ENCODE peak calls at places on chromosomes 13 and 19, in nine cellular contexts. One of them, this sample, is unnamed.

GRCh38 chr19:3361384-3362216 is 4.8 kb upstream of the NFIC start:
- DNase-seq in activated T-helper 1 cell treated with anti-CD3 and anti-CD28 coated beads, Interleukin-12 subunit alpha, Interleukin-12 subunit beta, Interleukin-2, Interleukin-4 antibody, amounts not matched to agents 30 ng/mL and 10 ng/mL and 1 ng/mL, durations not matched to agents 14 hours and 24 hours and 36 hours: no peak
- DNase-seq in brain microvascular endothelial cell: no peak
- DNase-seq in fibroblast of lung: no peak
- DNase-seq in stimulated activated CD4-positive, alpha-beta T cell treated with anti-CD3 and anti-CD28 coated beads, Interleukin-2, amount 100 ng/mL, for 24 hours: no peak
- DNase-seq in T-helper 17 cell: no peak
- DNase-seq in Kasumi-1: no peak
- DNase-seq in astrocyte of the spinal cord: no peak
- DNase-seq in activated naive CD4-positive, alpha-beta T cell: no peak
- DNase-seq in this sample: no peak

GRCh38 chr19:37877147-37877546 is 29.2 kb downstream of the WDR87 start:
- DNase-seq in activated T-helper 1 cell treated with anti-CD3 and anti-CD28 coated beads, Interleukin-12 subunit alpha, Interleukin-12 subunit beta, Interleukin-2, Interleukin-4 antibody, amounts not matched to agents 30 ng/mL and 10 ng/mL and 1 ng/mL, durations not matched to agents 14 hours and 24 hours and 36 hours: no peak
- DNase-seq in brain microvascular endothelial cell: no peak
- DNase-seq in fibroblast of lung: no peak
- DNase-seq in stimulated activated CD4-positive, alpha-beta T cell treated with anti-CD3 and anti-CD28 coated beads, Interleukin-2, amount 100 ng/mL, for 24 hours: no peak
- DNase-seq in T-helper 17 cell: no peak
- DNase-seq in Kasumi-1: no peak
- DNase-seq in astrocyte of the spinal cord: no peak
- DNase-seq in activated naive CD4-positive, alpha-beta T cell: no peak
- DNase-seq in this sample: no peak

GRCh38 chr13:100848304-100848703 is 173.7 kb upstream of the TMTC4 start:
- DNase-seq in activated T-helper 1 cell treated with anti-CD3 and anti-CD28 coated beads, Interleukin-12 subunit alpha, Interleukin-12 subunit beta, Interleukin-2, Interleukin-4 antibody, amounts not matched to agents 30 ng/mL and 10 ng/mL and 1 ng/mL, durations not matched to agents 14 hours and 24 hours and 36 hours: no peak
- DNase-seq in brain microvascular endothelial cell: no peak
- DNase-seq in fibroblast of lung: no peak
- DNase-seq in stimulated activated CD4-positive, alpha-beta T cell treated with anti-CD3 and anti-CD28 coated beads, Interleukin-2, amount 100 ng/mL, for 24 hours: no peak
- DNase-seq in T-helper 17 cell: no peak
- DNase-seq in Kasumi-1: no peak
- DNase-seq in astrocyte of the spinal cord: no peak
- DNase-seq in activated naive CD4-positive, alpha-beta T cell: no peak
- DNase-seq in this sample: no peak

GRCh38 chr19:4913996-4914735 is 4.9 kb downstream of the UHRF1 start:
- DNase-seq in activated T-helper 1 cell treated with anti-CD3 and anti-CD28 coated beads, Interleukin-12 subunit alpha, Interleukin-12 subunit beta, Interleukin-2, Interleukin-4 antibody, amounts not matched to agents 30 ng/mL and 10 ng/mL and 1 ng/mL, durations not matched to agents 14 hours and 24 hours and 36 hours: no peak
- DNase-seq in brain microvascular endothelial cell: no peak
- DNase-seq in fibroblast of lung: peak
- DNase-seq in stimulated activated CD4-positive, alpha-beta T cell treated with anti-CD3 and anti-CD28 coated beads, Interleukin-2, amount 100 ng/mL, for 24 hours: peak
- DNase-seq in T-helper 17 cell: no peak
- DNase-seq in Kasumi-1: no peak
- DNase-seq in astrocyte of the spinal cord: no peak
- DNase-seq in activated naive CD4-positive, alpha-beta T cell: no peak
- DNase-seq in this sample: no peak

GRCh38 chr13:21137696-21138095 is 38.7 kb downstream of the SKA3 start:
- DNase-seq in activated T-helper 1 cell treated with anti-CD3 and anti-CD28 coated beads, Interleukin-12 subunit alpha, Interleukin-12 subunit beta, Interleukin-2, Interleukin-4 antibody, amounts not matched to agents 30 ng/mL and 10 ng/mL and 1 ng/mL, durations not matched to agents 14 hours and 24 hours and 36 hours: no peak
- DNase-seq in brain microvascular endothelial cell: peak
- DNase-seq in fibroblast of lung: peak
- DNase-seq in stimulated activated CD4-positive, alpha-beta T cell treated with anti-CD3 and anti-CD28 coated beads, Interleukin-2, amount 100 ng/mL, for 24 hours: no peak
- DNase-seq in T-helper 17 cell: no peak
- DNase-seq in Kasumi-1: no peak
- DNase-seq in astrocyte of the spinal cord: peak
- DNase-seq in activated naive CD4-positive, alpha-beta T cell: no peak
- DNase-seq in this sample: no peak

GRCh38 chr19:38277969-38278680 is 13.8 kb downstream of the SPINT2 start:
- DNase-seq in activated T-helper 1 cell treated with anti-CD3 and anti-CD28 coated beads, Interleukin-12 subunit alpha, Interleukin-12 subunit beta, Interleukin-2, Interleukin-4 antibody, amounts not matched to agents 30 ng/mL and 10 ng/mL and 1 ng/mL, durations not matched to agents 14 hours and 24 hours and 36 hours: no peak
- DNase-seq in brain microvascular endothelial cell: no peak
- DNase-seq in fibroblast of lung: peak
- DNase-seq in stimulated activated CD4-positive, alpha-beta T cell treated with anti-CD3 and anti-CD28 coated beads, Interleukin-2, amount 100 ng/mL, for 24 hours: no peak
- DNase-seq in T-helper 17 cell: no peak
- DNase-seq in Kasumi-1: no peak
- DNase-seq in astrocyte of the spinal cord: no peak
- DNase-seq in activated naive CD4-positive, alpha-beta T cell: no peak
- DNase-seq in this sample: no peak

GRCh38 chr19:29878973-29879654 is 62.9 kb upstream of the URI1 start:
- DNase-seq in activated T-helper 1 cell treated with anti-CD3 and anti-CD28 coated beads, Interleukin-12 subunit alpha, Interleukin-12 subunit beta, Interleukin-2, Interleukin-4 antibody, amounts not matched to agents 30 ng/mL and 10 ng/mL and 1 ng/mL, durations not matched to agents 14 hours and 24 hours and 36 hours: no peak
- DNase-seq in brain microvascular endothelial cell: peak
- DNase-seq in fibroblast of lung: peak
- DNase-seq in stimulated activated CD4-positive, alpha-beta T cell treated with anti-CD3 and anti-CD28 coated beads, Interleukin-2, amount 100 ng/mL, for 24 hours: no peak
- DNase-seq in T-helper 17 cell: no peak
- DNase-seq in Kasumi-1: no peak
- DNase-seq in astrocyte of the spinal cord: no peak
- DNase-seq in activated naive CD4-positive, alpha-beta T cell: no peak
- DNase-seq in this sample: peak

GRCh38 chr19:48629599-48630288 is 7.4 kb downstream of the DBP start:
- DNase-seq in activated T-helper 1 cell treated with anti-CD3 and anti-CD28 coated beads, Interleukin-12 subunit alpha, Interleukin-12 subunit beta, Interleukin-2, Interleukin-4 antibody, amounts not matched to agents 30 ng/mL and 10 ng/mL and 1 ng/mL, durations not matched to agents 14 hours and 24 hours and 36 hours: no peak
- DNase-seq in brain microvascular endothelial cell: peak
- DNase-seq in fibroblast of lung: peak
- DNase-seq in stimulated activated CD4-positive, alpha-beta T cell treated with anti-CD3 and anti-CD28 coated beads, Interleukin-2, amount 100 ng/mL, for 24 hours: no peak
- DNase-seq in T-helper 17 cell: no peak
- DNase-seq in Kasumi-1: no peak
- DNase-seq in astrocyte of the spinal cord: no peak
- DNase-seq in activated naive CD4-positive, alpha-beta T cell: no peak
- DNase-seq in this sample: no peak

GRCh38 chr19:47663911-47664771 is 49.1 kb upstream of the EHD2 start:
- DNase-seq in activated T-helper 1 cell treated with anti-CD3 and anti-CD28 coated beads, Interleukin-12 subunit alpha, Interleukin-12 subunit beta, Interleukin-2, Interleukin-4 antibody, amounts not matched to agents 30 ng/mL and 10 ng/mL and 1 ng/mL, durations not matched to agents 14 hours and 24 hours and 36 hours: no peak
- DNase-seq in brain microvascular endothelial cell: peak
- DNase-seq in fibroblast of lung: peak
- DNase-seq in stimulated activated CD4-positive, alpha-beta T cell treated with anti-CD3 and anti-CD28 coated beads, Interleukin-2, amount 100 ng/mL, for 24 hours: no peak
- DNase-seq in T-helper 17 cell: no peak
- DNase-seq in Kasumi-1: peak
- DNase-seq in astrocyte of the spinal cord: peak
- DNase-seq in activated naive CD4-positive, alpha-beta T cell: no peak
- DNase-seq in this sample: peak

GRCh38 chr19:6521718-6522646 is 8.8 kb upstream of the TNFSF9 start:
- DNase-seq in activated T-helper 1 cell treated with anti-CD3 and anti-CD28 coated beads, Interleukin-12 subunit alpha, Interleukin-12 subunit beta, Interleukin-2, Interleukin-4 antibody, amounts not matched to agents 30 ng/mL and 10 ng/mL and 1 ng/mL, durations not matched to agents 14 hours and 24 hours and 36 hours: no peak
- DNase-seq in brain microvascular endothelial cell: peak
- DNase-seq in fibroblast of lung: peak
- DNase-seq in stimulated activated CD4-positive, alpha-beta T cell treated with anti-CD3 and anti-CD28 coated beads, Interleukin-2, amount 100 ng/mL, for 24 hours: peak
- DNase-seq in T-helper 17 cell: no peak
- DNase-seq in Kasumi-1: no peak
- DNase-seq in astrocyte of the spinal cord: no peak
- DNase-seq in activated naive CD4-positive, alpha-beta T cell: no peak
- DNase-seq in this sample: no peak

GRCh38 chr19:10010247-10010691 is at the start of gene COL5A3:
- DNase-seq in activated T-helper 1 cell treated with anti-CD3 and anti-CD28 coated beads, Interleukin-12 subunit alpha, Interleukin-12 subunit beta, Interleukin-2, Interleukin-4 antibody, amounts not matched to agents 30 ng/mL and 10 ng/mL and 1 ng/mL, durations not matched to agents 14 hours and 24 hours and 36 hours: no peak
- DNase-seq in brain microvascular endothelial cell: no peak
- DNase-seq in fibroblast of lung: no peak
- DNase-seq in stimulated activated CD4-positive, alpha-beta T cell treated with anti-CD3 and anti-CD28 coated beads, Interleukin-2, amount 100 ng/mL, for 24 hours: no peak
- DNase-seq in T-helper 17 cell: no peak
- DNase-seq in Kasumi-1: no peak
- DNase-seq in astrocyte of the spinal cord: no peak
- DNase-seq in activated naive CD4-positive, alpha-beta T cell: no peak
- DNase-seq in this sample: peak

GRCh38 chr19:49861127-49861526 is 6.2 kb downstream of the PNKP start:
- DNase-seq in activated T-helper 1 cell treated with anti-CD3 and anti-CD28 coated beads, Interleukin-12 subunit alpha, Interleukin-12 subunit beta, Interleukin-2, Interleukin-4 antibody, amounts not matched to agents 30 ng/mL and 10 ng/mL and 1 ng/mL, durations not matched to agents 14 hours and 24 hours and 36 hours: no peak
- DNase-seq in brain microvascular endothelial cell: no peak
- DNase-seq in fibroblast of lung: no peak
- DNase-seq in stimulated activated CD4-positive, alpha-beta T cell treated with anti-CD3 and anti-CD28 coated beads, Interleukin-2, amount 100 ng/mL, for 24 hours: no peak
- DNase-seq in T-helper 17 cell: no peak
- DNase-seq in Kasumi-1: no peak
- DNase-seq in astrocyte of the spinal cord: no peak
- DNase-seq in activated naive CD4-positive, alpha-beta T cell: no peak
- DNase-seq in this sample: peak

GRCh38 chr13:21800847-21801616 is 130.2 kb downstream of the FGF9 start:
- DNase-seq in activated T-helper 1 cell treated with anti-CD3 and anti-CD28 coated beads, Interleukin-12 subunit alpha, Interleukin-12 subunit beta, Interleukin-2, Interleukin-4 antibody, amounts not matched to agents 30 ng/mL and 10 ng/mL and 1 ng/mL, durations not matched to agents 14 hours and 24 hours and 36 hours: no peak
- DNase-seq in brain microvascular endothelial cell: no peak
- DNase-seq in fibroblast of lung: no peak
- DNase-seq in stimulated activated CD4-positive, alpha-beta T cell treated with anti-CD3 and anti-CD28 coated beads, Interleukin-2, amount 100 ng/mL, for 24 hours: no peak
- DNase-seq in T-helper 17 cell: no peak
- DNase-seq in Kasumi-1: no peak
- DNase-seq in astrocyte of the spinal cord: no peak
- DNase-seq in activated naive CD4-positive, alpha-beta T cell: no peak
- DNase-seq in this sample: no peak

GRCh38 chr13:73061478-73062275 is 2.9 kb downstream of the KLF5 start:
- DNase-seq in activated T-helper 1 cell treated with anti-CD3 and anti-CD28 coated beads, Interleukin-12 subunit alpha, Interleukin-12 subunit beta, Interleukin-2, Interleukin-4 antibody, amounts not matched to agents 30 ng/mL and 10 ng/mL and 1 ng/mL, durations not matched to agents 14 hours and 24 hours and 36 hours: no peak
- DNase-seq in brain microvascular endothelial cell: no peak
- DNase-seq in fibroblast of lung: no peak
- DNase-seq in stimulated activated CD4-positive, alpha-beta T cell treated with anti-CD3 and anti-CD28 coated beads, Interleukin-2, amount 100 ng/mL, for 24 hours: no peak
- DNase-seq in T-helper 17 cell: no peak
- DNase-seq in Kasumi-1: no peak
- DNase-seq in astrocyte of the spinal cord: no peak
- DNase-seq in activated naive CD4-positive, alpha-beta T cell: no peak
- DNase-seq in this sample: no peak

GRCh38 chr19:12782174-12782423 is 6.7 kb upstream of the HOOK2 start:
- DNase-seq in activated T-helper 1 cell treated with anti-CD3 and anti-CD28 coated beads, Interleukin-12 subunit alpha, Interleukin-12 subunit beta, Interleukin-2, Interleukin-4 antibody, amounts not matched to agents 30 ng/mL and 10 ng/mL and 1 ng/mL, durations not matched to agents 14 hours and 24 hours and 36 hours: no peak
- DNase-seq in brain microvascular endothelial cell: no peak
- DNase-seq in fibroblast of lung: no peak
- DNase-seq in stimulated activated CD4-positive, alpha-beta T cell treated with anti-CD3 and anti-CD28 coated beads, Interleukin-2, amount 100 ng/mL, for 24 hours: no peak
- DNase-seq in T-helper 17 cell: no peak
- DNase-seq in Kasumi-1: no peak
- DNase-seq in astrocyte of the spinal cord: no peak
- DNase-seq in activated naive CD4-positive, alpha-beta T cell: no peak
- DNase-seq in this sample: no peak

GRCh38 chr13:88623150-88623549 is 952.0 kb downstream of the SLITRK5 start:
- DNase-seq in activated T-helper 1 cell treated with anti-CD3 and anti-CD28 coated beads, Interleukin-12 subunit alpha, Interleukin-12 subunit beta, Interleukin-2, Interleukin-4 antibody, amounts not matched to agents 30 ng/mL and 10 ng/mL and 1 ng/mL, durations not matched to agents 14 hours and 24 hours and 36 hours: no peak
- DNase-seq in brain microvascular endothelial cell: no peak
- DNase-seq in fibroblast of lung: no peak
- DNase-seq in stimulated activated CD4-positive, alpha-beta T cell treated with anti-CD3 and anti-CD28 coated beads, Interleukin-2, amount 100 ng/mL, for 24 hours: no peak
- DNase-seq in T-helper 17 cell: no peak
- DNase-seq in Kasumi-1: peak
- DNase-seq in astrocyte of the spinal cord: no peak
- DNase-seq in activated naive CD4-positive, alpha-beta T cell: no peak
- DNase-seq in this sample: no peak

GRCh38 chr19:41499899-41500298 is 56.9 kb downstream of the ERICH4 start:
- DNase-seq in activated T-helper 1 cell treated with anti-CD3 and anti-CD28 coated beads, Interleukin-12 subunit alpha, Interleukin-12 subunit beta, Interleukin-2, Interleukin-4 antibody, amounts not matched to agents 30 ng/mL and 10 ng/mL and 1 ng/mL, durations not matched to agents 14 hours and 24 hours and 36 hours: no peak
- DNase-seq in brain microvascular endothelial cell: no peak
- DNase-seq in fibroblast of lung: no peak
- DNase-seq in stimulated activated CD4-positive, alpha-beta T cell treated with anti-CD3 and anti-CD28 coated beads, Interleukin-2, amount 100 ng/mL, for 24 hours: no peak
- DNase-seq in T-helper 17 cell: no peak
- DNase-seq in Kasumi-1: no peak
- DNase-seq in astrocyte of the spinal cord: no peak
- DNase-seq in activated naive CD4-positive, alpha-beta T cell: no peak
- DNase-seq in this sample: no peak

GRCh38 chr13:110774051-110774450 is 60.6 kb downstream of the ING1 start:
- DNase-seq in activated T-helper 1 cell treated with anti-CD3 and anti-CD28 coated beads, Interleukin-12 subunit alpha, Interleukin-12 subunit beta, Interleukin-2, Interleukin-4 antibody, amounts not matched to agents 30 ng/mL and 10 ng/mL and 1 ng/mL, durations not matched to agents 14 hours and 24 hours and 36 hours: no peak
- DNase-seq in brain microvascular endothelial cell: no peak
- DNase-seq in fibroblast of lung: no peak
- DNase-seq in stimulated activated CD4-positive, alpha-beta T cell treated with anti-CD3 and anti-CD28 coated beads, Interleukin-2, amount 100 ng/mL, for 24 hours: no peak
- DNase-seq in T-helper 17 cell: no peak
- DNase-seq in Kasumi-1: no peak
- DNase-seq in astrocyte of the spinal cord: no peak
- DNase-seq in activated naive CD4-positive, alpha-beta T cell: no peak
- DNase-seq in this sample: no peak

GRCh38 chr13:51257187-51257586 is 35.0 kb downstream of the FAM124A start:
- DNase-seq in activated T-helper 1 cell treated with anti-CD3 and anti-CD28 coated beads, Interleukin-12 subunit alpha, Interleukin-12 subunit beta, Interleukin-2, Interleukin-4 antibody, amounts not matched to agents 30 ng/mL and 10 ng/mL and 1 ng/mL, durations not matched to agents 14 hours and 24 hours and 36 hours: no peak
- DNase-seq in brain microvascular endothelial cell: no peak
- DNase-seq in fibroblast of lung: no peak
- DNase-seq in stimulated activated CD4-positive, alpha-beta T cell treated with anti-CD3 and anti-CD28 coated beads, Interleukin-2, amount 100 ng/mL, for 24 hours: no peak
- DNase-seq in T-helper 17 cell: no peak
- DNase-seq in Kasumi-1: no peak
- DNase-seq in astrocyte of the spinal cord: no peak
- DNase-seq in activated naive CD4-positive, alpha-beta T cell: no peak
- DNase-seq in this sample: no peak

GRCh38 chr13:28173793-28174192 is 35.4 kb downstream of the PAN3 start:
- DNase-seq in activated T-helper 1 cell treated with anti-CD3 and anti-CD28 coated beads, Interleukin-12 subunit alpha, Interleukin-12 subunit beta, Interleukin-2, Interleukin-4 antibody, amounts not matched to agents 30 ng/mL and 10 ng/mL and 1 ng/mL, durations not matched to agents 14 hours and 24 hours and 36 hours: no peak
- DNase-seq in brain microvascular endothelial cell: no peak
- DNase-seq in fibroblast of lung: no peak
- DNase-seq in stimulated activated CD4-positive, alpha-beta T cell treated with anti-CD3 and anti-CD28 coated beads, Interleukin-2, amount 100 ng/mL, for 24 hours: no peak
- DNase-seq in T-helper 17 cell: no peak
- DNase-seq in Kasumi-1: no peak
- DNase-seq in astrocyte of the spinal cord: no peak
- DNase-seq in activated naive CD4-positive, alpha-beta T cell: no peak
- DNase-seq in this sample: no peak

GRCh38 chr13:99911965-99912566 is 59.5 kb downstream of the ZIC5 start:
- DNase-seq in activated T-helper 1 cell treated with anti-CD3 and anti-CD28 coated beads, Interleukin-12 subunit alpha, Interleukin-12 subunit beta, Interleukin-2, Interleukin-4 antibody, amounts not matched to agents 30 ng/mL and 10 ng/mL and 1 ng/mL, durations not matched to agents 14 hours and 24 hours and 36 hours: no peak
- DNase-seq in brain microvascular endothelial cell: no peak
- DNase-seq in fibroblast of lung: no peak
- DNase-seq in stimulated activated CD4-positive, alpha-beta T cell treated with anti-CD3 and anti-CD28 coated beads, Interleukin-2, amount 100 ng/mL, for 24 hours: no peak
- DNase-seq in T-helper 17 cell: no peak
- DNase-seq in Kasumi-1: no peak
- DNase-seq in astrocyte of the spinal cord: no peak
- DNase-seq in activated naive CD4-positive, alpha-beta T cell: no peak
- DNase-seq in this sample: no peak

GRCh38 chr19:45641274-45642105 is 2.3 kb upstream of the EML2 start:
- DNase-seq in activated T-helper 1 cell treated with anti-CD3 and anti-CD28 coated beads, Interleukin-12 subunit alpha, Interleukin-12 subunit beta, Interleukin-2, Interleukin-4 antibody, amounts not matched to agents 30 ng/mL and 10 ng/mL and 1 ng/mL, durations not matched to agents 14 hours and 24 hours and 36 hours: peak
- DNase-seq in brain microvascular endothelial cell: peak
- DNase-seq in fibroblast of lung: peak
- DNase-seq in stimulated activated CD4-positive, alpha-beta T cell treated with anti-CD3 and anti-CD28 coated beads, Interleukin-2, amount 100 ng/mL, for 24 hours: peak
- DNase-seq in T-helper 17 cell: peak
- DNase-seq in Kasumi-1: peak
- DNase-seq in astrocyte of the spinal cord: peak
- DNase-seq in activated naive CD4-positive, alpha-beta T cell: no peak
- DNase-seq in this sample: peak

GRCh38 chr13:23686948-23687347 is 116.7 kb downstream of the TNFRSF19 start:
- DNase-seq in activated T-helper 1 cell treated with anti-CD3 and anti-CD28 coated beads, Interleukin-12 subunit alpha, Interleukin-12 subunit beta, Interleukin-2, Interleukin-4 antibody, amounts not matched to agents 30 ng/mL and 10 ng/mL and 1 ng/mL, durations not matched to agents 14 hours and 24 hours and 36 hours: no peak
- DNase-seq in brain microvascular endothelial cell: no peak
- DNase-seq in fibroblast of lung: no peak
- DNase-seq in stimulated activated CD4-positive, alpha-beta T cell treated with anti-CD3 and anti-CD28 coated beads, Interleukin-2, amount 100 ng/mL, for 24 hours: no peak
- DNase-seq in T-helper 17 cell: no peak
- DNase-seq in Kasumi-1: no peak
- DNase-seq in astrocyte of the spinal cord: no peak
- DNase-seq in activated naive CD4-positive, alpha-beta T cell: no peak
- DNase-seq in this sample: no peak

GRCh38 chr13:110301606-110302131 is 5.3 kb downstream of the COL4A1 start:
- DNase-seq in activated T-helper 1 cell treated with anti-CD3 and anti-CD28 coated beads, Interleukin-12 subunit alpha, Interleukin-12 subunit beta, Interleukin-2, Interleukin-4 antibody, amounts not matched to agents 30 ng/mL and 10 ng/mL and 1 ng/mL, durations not matched to agents 14 hours and 24 hours and 36 hours: no peak
- DNase-seq in brain microvascular endothelial cell: peak
- DNase-seq in fibroblast of lung: peak
- DNase-seq in stimulated activated CD4-positive, alpha-beta T cell treated with anti-CD3 and anti-CD28 coated beads, Interleukin-2, amount 100 ng/mL, for 24 hours: no peak
- DNase-seq in T-helper 17 cell: no peak
- DNase-seq in Kasumi-1: no peak
- DNase-seq in astrocyte of the spinal cord: peak
- DNase-seq in activated naive CD4-positive, alpha-beta T cell: no peak
- DNase-seq in this sample: no peak

GRCh38 chr19:34276614-34277013 is 22.3 kb downstream of the GARRE1 start:
- DNase-seq in activated T-helper 1 cell treated with anti-CD3 and anti-CD28 coated beads, Interleukin-12 subunit alpha, Interleukin-12 subunit beta, Interleukin-2, Interleukin-4 antibody, amounts not matched to agents 30 ng/mL and 10 ng/mL and 1 ng/mL, durations not matched to agents 14 hours and 24 hours and 36 hours: no peak
- DNase-seq in brain microvascular endothelial cell: no peak
- DNase-seq in fibroblast of lung: no peak
- DNase-seq in stimulated activated CD4-positive, alpha-beta T cell treated with anti-CD3 and anti-CD28 coated beads, Interleukin-2, amount 100 ng/mL, for 24 hours: no peak
- DNase-seq in T-helper 17 cell: no peak
- DNase-seq in Kasumi-1: no peak
- DNase-seq in astrocyte of the spinal cord: no peak
- DNase-seq in activated naive CD4-positive, alpha-beta T cell: no peak
- DNase-seq in this sample: no peak

GRCh38 chr19:31166206-31166605 is 183.0 kb downstream of the TSHZ3 start:
- DNase-seq in activated T-helper 1 cell treated with anti-CD3 and anti-CD28 coated beads, Interleukin-12 subunit alpha, Interleukin-12 subunit beta, Interleukin-2, Interleukin-4 antibody, amounts not matched to agents 30 ng/mL and 10 ng/mL and 1 ng/mL, durations not matched to agents 14 hours and 24 hours and 36 hours: no peak
- DNase-seq in brain microvascular endothelial cell: no peak
- DNase-seq in fibroblast of lung: no peak
- DNase-seq in stimulated activated CD4-positive, alpha-beta T cell treated with anti-CD3 and anti-CD28 coated beads, Interleukin-2, amount 100 ng/mL, for 24 hours: no peak
- DNase-seq in T-helper 17 cell: no peak
- DNase-seq in Kasumi-1: no peak
- DNase-seq in astrocyte of the spinal cord: no peak
- DNase-seq in activated naive CD4-positive, alpha-beta T cell: no peak
- DNase-seq in this sample: no peak

GRCh38 chr19:2589441-2589840 is 113.1 kb downstream of the GNG7 start:
- DNase-seq in activated T-helper 1 cell treated with anti-CD3 and anti-CD28 coated beads, Interleukin-12 subunit alpha, Interleukin-12 subunit beta, Interleukin-2, Interleukin-4 antibody, amounts not matched to agents 30 ng/mL and 10 ng/mL and 1 ng/mL, durations not matched to agents 14 hours and 24 hours and 36 hours: no peak
- DNase-seq in brain microvascular endothelial cell: no peak
- DNase-seq in fibroblast of lung: no peak
- DNase-seq in stimulated activated CD4-positive, alpha-beta T cell treated with anti-CD3 and anti-CD28 coated beads, Interleukin-2, amount 100 ng/mL, for 24 hours: no peak
- DNase-seq in T-helper 17 cell: no peak
- DNase-seq in Kasumi-1: no peak
- DNase-seq in astrocyte of the spinal cord: no peak
- DNase-seq in activated naive CD4-positive, alpha-beta T cell: no peak
- DNase-seq in this sample: no peak